ENCODE peak calls at places on chromosomes 3 and 15, in five cellular contexts. I is IMR-90, P is osteoblast, B is A549, C is testis. E is an unnamed sample. For H3K4me1, the result is how much of the 10 kb centered on the place peaks cover.

GRCh38 chr3:28279770-28280169 is 38.4 kb downstream of the CMC1 start:
- DNase-seq in I (peak), P (no peak), B (no peak), C (no peak), E (no peak)

GRCh38 chr3:184590795-184591194 is 29.2 kb downstream of the EPHB3 start:
- DNase-seq in I (no peak), P (no peak), B (no peak), C (no peak), E (no peak)

GRCh38 chr3:59968510-59968909 is 918.7 kb upstream of the CFAP20DC start:
- DNase-seq in I (no peak), P (no peak), B (no peak), C (no peak), E (no peak)

GRCh38 chr15:83106994-83107840 is at the start of gene TM6SF1:
- DNase-seq in I (no peak), P (peak), B (no peak), C (peak), E (peak)

GRCh38 chr15:52499506-52499905 is 29.2 kb downstream of the MYO5A start:
- DNase-seq in I (no peak), P (no peak), B (no peak), C (no peak), E (no peak)

GRCh38 chr3:50192689-50193141 is 1.3 kb downstream of the GNAT1 start:
- DNase-seq in I (peak), P (peak), B (peak), C (peak), E (peak)

GRCh38 chr15:52254331-52254730 is 41.3 kb downstream of the MYO5C start:
- DNase-seq in I (no peak), P (no peak), B (no peak), C (no peak), E (no peak)

GRCh38 chr3:58260261-58260731 is 22.7 kb downstream of the ABHD6 start:
- DNase-seq in I (peak), P (peak), B (no peak), C (no peak), E (no peak)

GRCh38 chr15:31265871-31266711 is 60.5 kb upstream of the KLF13 start:
- DNase-seq in I (no peak), P (peak), B (no peak), C (peak), E (peak)

GRCh38 chr3:117616213-117616612 is 906.6 kb downstream of the TUSC7 start:
- DNase-seq in I (no peak), P (no peak), B (no peak), C (no peak), E (no peak)

GRCh38 chr3:50607271-50608091 is 4.1 kb downstream of the CISH start:
- DNase-seq in I (no peak), P (peak), B (no peak), C (no peak), E (no peak)

GRCh38 chr15:83561661-83562060 is 92.3 kb upstream of the ADAMTSL3 start:
- DNase-seq in I (no peak), P (no peak), B (no peak), C (no peak), E (no peak)

GRCh38 chr3:148513066-148513671 is 184.5 kb upstream of the AGTR1 start:
- DNase-seq in I (peak), P (peak), B (no peak), C (no peak), E (no peak)

GRCh38 chr15:38648116-38648843 is 83.7 kb upstream of the RASGRP1 start:
- DNase-seq in I (peak), P (no peak), B (no peak), C (no peak), E (no peak)

GRCh38 chr3:152474585-152474984 is 205.9 kb downstream of the MBNL1 start:
- DNase-seq in I (peak), P (peak), B (peak), C (peak), E (no peak)

GRCh38 chr3:45132568-45133211 is 13.5 kb downstream of the CDCP1 start:
- DNase-seq in I (no peak), P (no peak), B (no peak), C (no peak), E (no peak)

GRCh38 chr3:94431831-94432230 is 369.0 kb downstream of the NSUN3 start:
- DNase-seq in I (no peak), P (no peak), B (no peak), C (no peak), E (no peak)

GRCh38 chr3:129320825-129321487 is 42.3 kb downstream of the HMCES start:
- DNase-seq in I (no peak), P (peak), B (no peak), C (no peak), E (no peak)

GRCh38 chr3:124920718-124921117 is 13.8 kb downstream of the MUC13 start:
- DNase-seq in I (no peak), P (no peak), B (no peak), C (no peak), E (peak)

GRCh38 chr3:140081836-140082331 is 146.9 kb downstream of the CLSTN2 start:
- DNase-seq in I (no peak), P (no peak), B (no peak), C (no peak), E (no peak)

GRCh38 chr3:44954962-44955361 is 21.0 kb downstream of the ZDHHC3 start:
- DNase-seq in I (peak), P (no peak), B (no peak), C (no peak), E (no peak)

GRCh38 chr3:14405120-14405885 is 2.9 kb downstream of the SLC6A6 start:
- DNase-seq in I (no peak), P (peak), B (no peak), C (no peak), E (no peak)

GRCh38 chr15:95682129-95682528 is 648.4 kb upstream of the NR2F2 start:
- DNase-seq in I (no peak), P (no peak), B (no peak), C (no peak), E (no peak)

GRCh38 chr3:7879572-7879971 is 622.1 kb upstream of the LMCD1 start:
- DNase-seq in I (no peak), P (no peak), B (no peak), C (no peak), E (no peak)

GRCh38 chr15:92624401-92624991 is 31.1 kb downstream of the FAM174B start:
- DNase-seq in I (no peak), P (no peak), B (no peak), C (peak), E (no peak)

GRCh38 chr3:58556761-58557181 is 19.8 kb upstream of the ACOX2 start:
- DNase-seq in I (no peak), P (no peak), B (no peak), C (no peak), E (peak)

GRCh38 chr3:112437146-112438022 is 61.9 kb downstream of the BTLA start:
- DNase-seq in I (peak), P (peak), B (no peak), C (no peak), E (no peak)

GRCh38 chr3:46449755-46450552 is 14.8 kb downstream of the LTF start:
- DNase-seq in I (peak), P (peak), B (peak), C (no peak), E (no peak)

GRCh38 chr3:186109897-186110803 is 1.3 kb upstream of the ETV5 start:
- DNase-seq in I (peak), P (peak), B (peak), C (peak), E (peak)

GRCh38 chr3:24302382-24302781 is 192.3 kb downstream of the THRB start:
- DNase-seq in I (no peak), P (no peak), B (no peak), C (no peak), E (no peak)

GRCh38 chr3:31755911-31756658 is 223.4 kb downstream of the STT3B start:
- DNase-seq in I (no peak), P (no peak), B (no peak), C (no peak), E (no peak)

GRCh38 chr3:114622001-114622400 is 328.2 kb downstream of the TIGIT start:
- DNase-seq in I (peak), P (no peak), B (no peak), C (no peak), E (no peak)

GRCh38 chr3:114624676-114625181 is 330.9 kb downstream of the TIGIT start:
- DNase-seq in I (peak), P (peak), B (peak), C (peak), E (peak)

GRCh38 chr3:114623420-114624046 is 329.7 kb downstream of the TIGIT start:
- DNase-seq in I (no peak), P (no peak), B (no peak), C (no peak), E (no peak)

GRCh38 chr3:114626751-114627150 is 332.9 kb downstream of the TIGIT start:
- DNase-seq in I (peak), P (no peak), B (no peak), C (no peak), E (no peak)

DNA sequence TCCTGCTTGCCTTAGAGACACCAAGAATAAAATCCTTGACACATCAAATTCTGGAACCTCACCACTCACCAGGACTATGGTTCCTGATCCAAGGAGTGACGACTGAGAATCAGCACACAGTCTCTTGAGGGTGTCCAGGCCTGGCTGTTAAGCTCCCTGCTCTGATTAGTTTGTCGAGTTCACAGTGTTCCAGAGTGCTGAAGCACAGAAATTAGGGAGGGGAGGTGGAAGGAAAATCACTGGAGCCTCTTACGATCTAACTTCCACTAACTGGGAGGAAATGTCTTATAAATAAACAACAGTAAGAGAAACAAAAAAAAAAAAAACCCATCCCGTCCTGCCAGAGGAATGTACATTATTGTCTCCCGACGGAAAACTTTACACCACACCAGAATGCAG is 330.2 kb downstream of the TIGIT start:
- DNase-seq in I (peak), P (peak), B (no peak), C (peak), E (no peak)
- H3K4me1 ChIP-seq in I (under half), P (under half), B (half or more), C (under half), E (under half)

GRCh38 chr3:156174229-156174847 is 54.0 kb downstream of the KCNAB1 start:
- DNase-seq in I (peak), P (peak), B (no peak), C (peak), E (no peak)
- TF ChIP-seq CTCF in I (peak), P (peak), B (peak), C (no peak), E (peak)

GRCh38 chr15:98654790-98655360 is 6.5 kb downstream of the IGF1R start:
- DNase-seq in I (no peak), P (no peak), B (no peak), C (no peak), E (no peak)
- H3K4me1 ChIP-seq in I (under half), P (under half), B (half or more), C (under half), E (under half)

GRCh38 chr15:50186752-50187151 is 4.8 kb downstream of the SLC27A2 start:
- DNase-seq in I (no peak), P (no peak), B (no peak), C (no peak), E (no peak)
- TF ChIP-seq CTCF in I (no peak), P (no peak), B (peak), C (no peak), E (no peak)

GRCh38 chr15:88995449-88995848 is 82.3 kb upstream of the MFGE8 start:
- DNase-seq in I (peak), P (no peak), B (no peak), C (no peak), E (no peak)
- H3K4me1 ChIP-seq in I (under half), P (under half), B (under half), C (under half), E (under half)

DNA sequence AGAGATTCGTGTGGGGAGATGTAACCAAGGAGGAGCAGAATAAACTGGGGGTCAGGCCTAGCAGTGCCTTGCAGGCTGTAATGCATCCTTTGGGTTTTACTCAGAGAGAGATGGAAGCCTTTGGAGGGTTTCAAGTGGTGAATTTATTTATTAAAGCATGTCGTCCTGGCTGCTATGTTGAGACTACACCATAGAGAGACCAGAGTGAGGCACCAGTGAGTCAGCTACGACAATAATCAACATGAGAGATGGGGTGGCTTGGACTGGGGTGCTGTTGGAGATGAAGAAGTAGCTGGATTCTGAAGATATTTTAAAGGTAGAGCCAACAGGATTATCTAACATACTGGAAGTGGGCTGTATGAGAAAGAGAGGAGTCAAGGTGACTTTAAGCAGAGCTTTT is 335.3 kb upstream of the ARHGEF26 start:
- DNase-seq in I (no peak), P (no peak), B (no peak), C (no peak), E (no peak)
- TF ChIP-seq CTCF in I (no peak), P (no peak), B (no peak), C (no peak), E (no peak)

DNA sequence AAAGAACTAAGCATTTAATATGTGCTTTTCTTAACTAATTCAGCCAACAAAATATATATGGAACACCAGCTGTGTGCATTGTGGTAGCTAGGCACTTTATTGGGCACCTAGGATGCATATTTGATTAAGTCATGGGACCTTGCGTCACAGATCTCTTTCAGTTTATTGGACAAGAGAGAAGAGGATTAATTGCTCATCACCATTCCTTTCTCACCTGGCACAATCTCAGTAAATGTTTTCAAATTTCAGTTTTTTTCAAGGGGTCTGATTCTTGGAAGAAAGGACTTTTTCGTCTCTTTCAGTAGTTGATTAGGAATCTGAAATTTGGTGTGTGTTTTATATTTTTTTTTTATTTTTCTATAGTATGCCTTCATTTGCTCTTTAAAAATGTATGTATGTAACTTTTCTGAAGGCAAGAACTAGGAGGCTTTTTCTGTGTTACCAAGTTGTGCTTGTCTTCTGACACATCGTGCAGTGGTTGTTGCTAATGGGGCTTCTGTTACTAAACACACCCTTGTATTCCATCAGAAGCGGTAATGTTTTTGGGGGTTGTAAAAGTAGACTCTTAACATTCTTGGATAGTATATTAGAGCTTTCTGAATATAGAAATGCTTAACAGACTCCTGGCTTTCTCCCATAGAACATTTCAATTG is 2.2 kb downstream of the TIPARP start:
- DNase-seq in I (peak), P (peak), B (peak), C (no peak), E (no peak)
- H3K4me1 ChIP-seq in I (under half), P (under half), B (half or more), C (under half), E (under half)